ENCODE peak calls at places on chromosomes 12 and 14, in five cellular contexts. A is RKO, F is cardiac fibroblast, T is skeletal muscle cell, X is body of pancreas. I is an unnamed sample.

GRCh38 chr12:100146252-100146651 is 3.6 kb upstream of the BLTP3B start:
- DNase-seq in A (no peak), X (no peak), F (no peak), T (no peak), I (no peak)

GRCh38 chr12:132475304-132476037 is 14.5 kb upstream of the FBRSL1 start:
- DNase-seq in A (no peak), T (no peak), X (no peak), F (no peak), I (no peak)

GRCh38 chr12:132023658-132024057 is 73.9 kb downstream of the EP400 start:
- DNase-seq in F (no peak), A (no peak), X (no peak), T (no peak), I (no peak)

GRCh38 chr12:25981597-25981996 is 23.1 kb downstream of the RASSF8 start:
- DNase-seq in F (no peak), X (no peak), T (no peak), A (no peak), I (no peak)

GRCh38 chr12:47889040-47889439 is 15.8 kb downstream of the VDR start:
- DNase-seq in A (no peak), T (no peak), X (no peak), F (no peak), I (no peak)

GRCh38 chr12:69497308-69498026 is 27.3 kb downstream of the FRS2 start:
- DNase-seq in A (no peak), X (no peak), T (no peak), F (no peak), I (peak)

GRCh38 chr12:75444444-75445136 is 36.0 kb upstream of the GLIPR1 start:
- DNase-seq in X (peak), A (peak), T (no peak), F (peak), I (no peak)

GRCh38 chr12:130705174-130705880 is 10.8 kb downstream of the RIMBP2 start:
- DNase-seq in A (no peak), T (no peak), X (no peak), F (no peak), I (no peak)

GRCh38 chr12:2291182-2291832 is 238.5 kb downstream of the CACNA1C start:
- DNase-seq in F (peak), T (no peak), A (peak), X (peak), I (peak)

GRCh38 chr14:93035585-93035916 is 80.2 kb downstream of the ITPK1 start:
- DNase-seq in F (no peak), X (no peak), T (no peak), A (no peak), I (no peak)

GRCh38 chr12:40020261-40020691 is 85.6 kb downstream of the SLC2A13 start:
- DNase-seq in A (no peak), F (no peak), X (no peak), T (no peak), I (no peak)

GRCh38 chr12:124053855-124054254 is 80.8 kb downstream of the ZNF664 start:
- DNase-seq in X (peak), T (no peak), F (peak), A (no peak), I (no peak)

GRCh38 chr12:78034025-78034424 is 203.3 kb downstream of the NAV3 start:
- DNase-seq in F (peak), T (peak), X (no peak), A (no peak), I (no peak)

GRCh38 chr12:105064564-105065222 is 19.6 kb downstream of the ALDH1L2 start:
- DNase-seq in A (no peak), F (no peak), X (no peak), T (no peak), I (no peak)

GRCh38 chr12:21771311-21771710 is 3.2 kb downstream of the KCNJ8 start:
- DNase-seq in X (no peak), F (peak), T (no peak), A (no peak), I (no peak)

GRCh38 chr12:11762723-11763326 is 113.4 kb downstream of the ETV6 start:
- DNase-seq in T (no peak), F (no peak), A (no peak), X (no peak), I (no peak)

I was measured in ACHN.